ENCODE peak calls at places on chromosomes 5 and 9, in seven cellular contexts. Z, S, T, Y, C, B and X are unnamed samples.
A peak's percentile ranks its signal among the peaks of the same experiment; 100 is the strongest.

GRCh38 chr5:131671994-131672655 is 37.1 kb upstream of the RAPGEF6 start:
- DNase-seq in B (no peak), T (no peak), S (no peak), C (no peak), Y (peak; percentile 72), Z (no peak), X (no peak)

GRCh38 chr5:9342161-9342787 is 203.6 kb downstream of the SEMA5A start:
- DNase-seq in Z (no peak), B (no peak), T (no peak), S (no peak), Y (no peak), C (no peak), X (no peak)

GRCh38 chr5:1919750-1920149 is 37.0 kb upstream of the IRX4 start:
- DNase-seq in T (no peak), B (no peak), Z (no peak), Y (no peak), S (no peak), C (peak; percentile 33), X (no peak)

GRCh38 chr5:95976606-95977005 is 15.0 kb upstream of the ELL2 start:
- DNase-seq in Z (no peak), B (no peak), Y (no peak), C (no peak), T (no peak), S (no peak), X (no peak)

GRCh38 chr5:127040779-127041520 is 10.6 kb upstream of the MARCHF3 start:
- DNase-seq in T (no peak), C (no peak), Y (no peak), S (no peak), Z (no peak), B (no peak), X (peak; percentile 41)

GRCh38 chr5:169627551-169627950 is 9.5 kb upstream of the DOCK2 start:
- DNase-seq in Z (no peak), S (no peak), T (peak; percentile 58), C (no peak), Y (no peak), B (no peak), X (no peak)

GRCh38 chr5:14741721-14742426 is 77.4 kb downstream of the OTULIN start:
- DNase-seq in Z (no peak), C (no peak), Y (no peak), T (no peak), B (no peak), S (no peak), X (no peak)

GRCh38 chr9:132154925-132155324 is 6.9 kb upstream of the NTNG2 start:
- DNase-seq in Y (no peak), B (no peak), S (peak; percentile 18), C (no peak), T (no peak), Z (no peak), X (no peak)

GRCh38 chr5:143889986-143890385 is 78.0 kb downstream of the HMHB1 start:
- DNase-seq in B (no peak), Y (peak; percentile 58), S (no peak), C (no peak), T (no peak), Z (no peak), X (no peak)

GRCh38 chr5:149406203-149406978 is 27.3 kb upstream of the IL17B start:
- DNase-seq in C (peak; percentile 97), Z (no peak), Y (peak; percentile 98), T (peak; percentile 87), B (no peak), S (no peak), X (peak; percentile 26)

GRCh38 chr5:41960481-41960880 is 35.4 kb downstream of the FBXO4 start:
- DNase-seq in S (no peak), Y (no peak), C (no peak), T (no peak), B (no peak), Z (no peak), X (no peak)

GRCh38 chr9:33695856-33696255 is 99.5 kb upstream of the PRSS3 start:
- DNase-seq in Y (no peak), C (no peak), T (no peak), B (no peak), S (no peak), Z (no peak), X (no peak)

GRCh38 chr9:17318821-17319320 is 184.0 kb downstream of the CNTLN start:
- DNase-seq in T (no peak), S (no peak), Z (no peak), C (no peak), Y (peak; percentile 10), B (no peak), X (peak; percentile 3)

GRCh38 chr5:111498346-111498745 is 14.0 kb downstream of the STARD4 start:
- DNase-seq in C (no peak), Y (no peak), S (no peak), Z (no peak), T (no peak), B (no peak), X (no peak)

GRCh38 chr5:25850581-25850980 is 1187.8 kb downstream of the CDH9 start:
- DNase-seq in Y (no peak), S (no peak), C (no peak), B (no peak), T (no peak), Z (no peak), X (peak; percentile 2)

GRCh38 chr9:68678430-68678829 is 26.6 kb upstream of the PIP5K1B start:
- DNase-seq in Z (no peak), Y (no peak), T (peak; percentile 6), C (no peak), S (peak; percentile 20), B (no peak), X (no peak)

GRCh38 chr5:119400248-119400647 is 44.4 kb downstream of the TNFAIP8 start:
- DNase-seq in C (no peak), Z (no peak), S (peak; percentile 4), B (no peak), Y (no peak), T (peak; percentile 27), X (peak; percentile 94)

GRCh38 chr5:30607301-30607700 is 586.2 kb upstream of the CDH6 start:
- DNase-seq in Y (no peak), Z (no peak), B (no peak), T (no peak), C (no peak), S (no peak), X (no peak)

GRCh38 chr5:170917113-170917512 is 55.3 kb downstream of the RANBP17 start:
- DNase-seq in S (no peak), T (no peak), Y (peak; percentile 27), Z (no peak), B (no peak), C (no peak), X (no peak)